ENCODE peak calls at places on chromosomes 16 and 17, in four cellular contexts. U is mammary epithelial cell, Z is esophagus squamous epithelium, C is transverse colon. Y is an unnamed sample.

GRCh38 chr17:20993863-20994778 is 48.7 kb downstream of the USP22 start:
- DNase-seq in U (no peak), Z (no peak), C (peak; percentile 39), Y (no peak)

GRCh38 chr17:4786111-4786491 is at the start of gene VMO1:
- DNase-seq in U (no peak), Z (no peak), C (peak; percentile 27), Y (no peak)

GRCh38 chr16:89084814-89085612 is 8.6 kb upstream of the ACSF3 start:
- DNase-seq in U (no peak), Z (no peak), C (no peak), Y (no peak)

GRCh38 chr17:72151565-72152391 is 31.0 kb downstream of the SOX9 start:
- DNase-seq in U (peak; percentile 40), Z (no peak), C (peak; percentile 29), Y (peak; percentile 70)

GRCh38 chr17:31085563-31085962 is 9.2 kb upstream of the NF1 start:
- DNase-seq in U (peak; percentile 55), Z (no peak), C (no peak), Y (no peak)

GRCh38 chr17:2952174-2952845 is 111.1 kb downstream of the OR1D5 start:
- DNase-seq in U (no peak), Z (no peak), C (no peak), Y (peak; percentile 12)

GRCh38 chr17:2179615-2180295 is 123.8 kb downstream of the SMG6 start:
- DNase-seq in U (no peak), Z (no peak), C (peak; percentile 67), Y (peak; percentile 78)

GRCh38 chr17:39939588-39940419 is 12.3 kb downstream of the LRRC3C start:
- DNase-seq in U (peak; percentile 76), Z (no peak), C (no peak), Y (no peak)

GRCh38 chr16:87460936-87461335 is 31.9 kb downstream of the ZCCHC14 start:
- DNase-seq in U (no peak), Z (no peak), C (no peak), Y (no peak)

GRCh38 chr16:87463722-87464690 is 28.8 kb downstream of the ZCCHC14 start:
- DNase-seq in U (no peak), Z (no peak), C (peak; percentile 31), Y (no peak)

GRCh38 chr16:87459833-87460232 is 33.0 kb downstream of the ZCCHC14 start:
- DNase-seq in U (no peak), Z (no peak), C (no peak), Y (no peak)

GRCh38 chr16:87459027-87459426 is 33.8 kb downstream of the ZCCHC14 start:
- DNase-seq in U (no peak), Z (no peak), C (no peak), Y (no peak)

GRCh38 chr16:87461466-87461975 is 31.3 kb downstream of the ZCCHC14 start:
- DNase-seq in U (peak; percentile 93), Z (no peak), C (peak; percentile 93), Y (peak; percentile 96)
- TF ChIP-seq CTCF in U (peak; percentile 63), Z (peak; percentile 50), C (peak; percentile 66), Y (peak; percentile 41)

GRCh38 chr17:16001498-16001897 is 1.9 kb downstream of the TTC19 start:
- DNase-seq in U (peak; percentile 49), Z (no peak), C (no peak), Y (no peak)

GRCh38 chr17:16002708-16003265 is 3.2 kb downstream of the TTC19 start:
- DNase-seq in U (no peak), Z (no peak), C (no peak), Y (no peak)

GRCh38 chr17:16007439-16007838 is 7.8 kb downstream of the TTC19 start:
- DNase-seq in U (no peak), Z (no peak), C (no peak), Y (no peak)

GRCh38 chr17:16005641-16006040 is 6.0 kb downstream of the TTC19 start:
- DNase-seq in U (no peak), Z (no peak), C (no peak), Y (no peak)

GRCh38 chr17:16003841-16004240 is 4.2 kb downstream of the TTC19 start:
- DNase-seq in U (no peak), Z (no peak), C (no peak), Y (no peak)
- H3K36me3 ChIP-seq in U (peaks cover 55% of the 10 kb centered on the region), Z (no peaks in the 10 kb centered on the region), C (no peaks in the 10 kb centered on the region), Y (peaks cover 23% of the 10 kb centered on the region)

DNA sequence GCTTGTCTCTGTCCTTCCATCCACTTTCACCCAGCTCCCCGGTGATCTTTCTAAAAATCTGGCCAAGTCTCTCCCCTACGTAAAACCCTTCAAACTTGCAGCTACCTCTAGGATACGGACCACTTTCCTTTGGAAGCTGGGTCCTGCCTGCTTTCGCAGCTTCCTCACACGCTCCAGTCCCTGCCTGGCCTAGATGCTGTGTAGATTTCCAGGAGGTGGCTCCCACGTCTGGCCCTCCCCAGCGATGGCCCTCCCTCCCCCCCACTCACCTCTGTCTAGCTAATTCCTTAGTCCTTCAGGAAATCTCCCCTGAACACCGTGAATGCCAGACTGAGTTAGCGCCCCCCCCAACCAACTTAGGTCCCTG is 579 bp upstream of the LRRC59 start:
- DNase-seq in U (no peak), Z (no peak), C (no peak), Y (no peak)
- H3K4me3 ChIP-seq in U (no peak overlapping the region), Z (peak overlapping the region; percentile 95), C (no peak overlapping the region), Y (no peak overlapping the region)

DNA sequence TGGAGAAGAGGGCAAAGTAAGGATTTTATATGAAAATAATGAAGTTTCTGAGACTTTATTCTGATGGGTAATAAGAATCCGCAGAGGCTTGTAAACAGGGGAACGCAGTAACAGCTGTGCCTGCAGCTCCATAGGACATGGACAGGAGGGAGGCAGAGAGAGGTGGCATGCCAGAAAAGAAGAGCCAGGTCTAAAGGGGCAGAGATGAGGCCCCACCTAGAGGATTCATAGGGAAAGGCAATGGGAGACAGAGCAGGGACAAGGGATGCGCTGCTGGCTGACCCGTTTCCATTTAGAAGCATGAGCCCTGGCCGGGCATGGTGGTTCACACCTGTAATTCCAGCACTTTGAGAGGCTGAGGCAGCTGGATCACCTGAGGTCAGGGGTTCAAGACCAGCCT is 340.3 kb upstream of the CDH5 start:
- DNase-seq in U (no peak), Z (no peak), C (no peak), Y (no peak)
- TF ChIP-seq CTCF in U (peak; percentile 38), Z (peak; percentile 9), C (no peak), Y (no peak)

GRCh38 chr16:28202147-28202746 is 9.5 kb downstream of the XPO6 start:
- DNase-seq in U (no peak), Z (no peak), C (no peak), Y (no peak)
- H3K36me3 ChIP-seq in U (peaks cover 29% of the 10 kb centered on the region), Z (no peaks in the 10 kb centered on the region), C (no peaks in the 10 kb centered on the region), Y (no peaks in the 10 kb centered on the region)

GRCh38 chr17:49917771-49918170 is 51.2 kb upstream of the DLX4 start:
- DNase-seq in U (no peak), Z (no peak), C (no peak), Y (no peak)
- H3K4me3 ChIP-seq in U (no peak overlapping the region), Z (no peak overlapping the region), C (no peak overlapping the region), Y (no peak overlapping the region)

GRCh38 chr16:23803591-23804123 is 32.1 kb upstream of the PRKCB start:
- DNase-seq in U (peak; percentile 38), Z (no peak), C (peak; percentile 82), Y (peak; percentile 73)
- TF ChIP-seq CTCF in U (peak; percentile 70), Z (peak; percentile 48), C (peak; percentile 62), Y (peak; percentile 47)

GRCh38 chr17:18280766-18281165 is 20.3 kb downstream of the MIEF2 start:
- DNase-seq in U (no peak), Z (no peak), C (no peak), Y (no peak)

GRCh38 chr17:18280239-18280638 is 19.8 kb downstream of the MIEF2 start:
- DNase-seq in U (no peak), Z (no peak), C (no peak), Y (no peak)

GRCh38 chr17:18281815-18282214 is 21.4 kb downstream of the MIEF2 start:
- DNase-seq in U (no peak), Z (no peak), C (no peak), Y (no peak)

GRCh38 chr17:18278867-18279266 is 18.4 kb downstream of the MIEF2 start:
- DNase-seq in U (no peak), Z (no peak), C (no peak), Y (no peak)

GRCh38 chr17:18277076-18277475 is 16.6 kb downstream of the MIEF2 start:
- DNase-seq in U (no peak), Z (no peak), C (no peak), Y (no peak)
- H3K36me3 ChIP-seq in U (peaks cover 25% of the 10 kb centered on the region), Z (peaks cover 14% of the 10 kb centered on the region), C (no peaks in the 10 kb centered on the region), Y (no peaks in the 10 kb centered on the region)

GRCh38 chr16:10950393-10950792 is 6.0 kb downstream of the CLEC16A start:
- DNase-seq in U (peak; percentile 72), Z (no peak), C (no peak), Y (no peak)

GRCh38 chr16:10949424-10949970 is 5.1 kb downstream of the CLEC16A start:
- DNase-seq in U (no peak), Z (no peak), C (peak; percentile 28), Y (no peak)

GRCh38 chr16:10947211-10947787 is 2.9 kb downstream of the CLEC16A start:
- DNase-seq in U (no peak), Z (no peak), C (no peak), Y (no peak)

GRCh38 chr16:10954903-10955302 is 10.5 kb downstream of the CLEC16A start:
- DNase-seq in U (no peak), Z (no peak), C (no peak), Y (no peak)

GRCh38 chr16:10951016-10951415 is 6.7 kb downstream of the CLEC16A start:
- DNase-seq in U (no peak), Z (no peak), C (no peak), Y (no peak)
- H3K4me3 ChIP-seq in U (no peak overlapping the region), Z (no peak overlapping the region), C (no peak overlapping the region), Y (no peak overlapping the region)